ENCODE peak calls at places on chromosomes 1 and 21, in nine cellular contexts. J is cardiac muscle cell; F is CD8-positive, alpha-beta T cell; U is lower lobe of right lung; Y is neuronal stem cell; S is tibial nerve; G is fibroblast of lung; Q is colonic mucosa; M is sigmoid colon. L is an unnamed sample.

GRCh38 chr21:35232545-35233176 is 183.6 kb upstream of the RUNX1 start:
- DNase-seq in M (no peak), F (no peak), J (peak), S (no peak), Y (no peak), G (peak), U (no peak), Q (no peak), L (no peak)

GRCh38 chr1:204384636-204385354 is 25.1 kb upstream of the PLEKHA6 start:
- DNase-seq in S (no peak), G (peak), M (peak), F (no peak), Y (no peak), Q (no peak), U (no peak), J (peak), L (no peak)

GRCh38 chr1:2611034-2611501 is 21.7 kb downstream of the MMEL1 start:
- DNase-seq in Q (peak), U (peak), J (peak), M (peak), G (peak), F (no peak), Y (peak), S (no peak), L (no peak)

GRCh38 chr21:29641001-29641634 is 298.7 kb downstream of the GRIK1 start:
- DNase-seq in J (no peak), F (no peak), U (no peak), G (no peak), S (no peak), Y (no peak), Q (no peak), M (no peak), L (no peak)

GRCh38 chr1:8797230-8797629 is 20.2 kb downstream of the RERE start:
- DNase-seq in S (no peak), G (peak), Y (no peak), Q (no peak), U (no peak), F (no peak), J (peak), M (no peak), L (peak)

GRCh38 chr1:55235722-55236121 is 20.6 kb upstream of the USP24 start:
- DNase-seq in Y (no peak), Q (no peak), M (no peak), G (peak), U (no peak), S (no peak), J (peak), F (no peak), L (peak)

GRCh38 chr1:33122483-33123170 is 41.7 kb downstream of the AZIN2 start:
- DNase-seq in J (no peak), Q (no peak), U (no peak), F (no peak), M (no peak), Y (no peak), S (no peak), G (no peak), L (no peak)

GRCh38 chr1:101237229-101237837 is 514 bp downstream of the S1PR1 start:
- DNase-seq in G (peak), Q (no peak), Y (no peak), J (peak), U (no peak), M (no peak), F (peak), S (no peak), L (no peak)

GRCh38 chr1:238690415-238690814 is 696.0 kb upstream of the CHRM3 start:
- DNase-seq in S (no peak), G (peak), U (no peak), M (no peak), F (no peak), J (peak), Q (no peak), Y (no peak), L (no peak)

DNA sequence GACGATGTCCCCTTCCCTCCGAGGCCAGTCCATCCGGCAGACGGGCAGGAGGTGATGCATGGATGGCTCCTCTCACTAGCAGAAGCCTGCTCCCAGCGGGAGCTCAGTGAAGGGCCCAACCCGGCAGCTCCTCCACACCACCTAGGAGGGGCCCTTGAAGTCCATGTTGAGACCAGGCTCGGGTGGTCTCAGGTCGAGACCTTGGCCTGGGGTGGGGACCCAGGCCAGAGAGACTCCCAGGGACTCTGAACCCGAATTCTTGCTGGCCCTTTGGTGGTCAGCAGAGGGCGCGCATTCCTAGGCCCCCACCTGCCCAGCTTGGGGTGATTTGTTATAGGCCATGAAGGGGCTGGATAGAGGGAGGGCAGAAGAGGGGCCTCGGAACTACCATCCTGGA is 642 bp upstream of the NT5C1A start:
- DNase-seq in Q (no peak), M (no peak), S (no peak), F (peak), J (peak), U (no peak), G (no peak), Y (no peak), L (no peak)
- H3K27ac ChIP-seq in Q (no peak), M (no peak), S (no peak), F (no peak), J (no peak), U (no peak), G (no peak), Y (no peak), L (no peak)

GRCh38 chr1:46202975-46203737 is at the start of gene LURAP1:
- DNase-seq in G (peak), Q (peak), Y (peak), S (peak), F (peak), U (peak), M (peak), J (peak), L (no peak)
- H3K27ac ChIP-seq in G (peak), Q (peak), Y (no peak), S (peak), F (no peak), U (peak), M (peak), J (no peak), L (peak)

GRCh38 chr1:25556132-25556670 is 12.8 kb downstream of the LDLRAP1 start:
- DNase-seq in S (no peak), M (no peak), Y (no peak), G (no peak), J (no peak), F (no peak), Q (no peak), U (no peak), L (no peak)

GRCh38 chr1:25559031-25559430 is 15.6 kb downstream of the LDLRAP1 start:
- DNase-seq in M (no peak), J (no peak), F (no peak), U (no peak), S (no peak), G (no peak), Q (no peak), Y (no peak), L (no peak)

GRCh38 chr1:25555753-25556092 is 12.3 kb downstream of the LDLRAP1 start:
- DNase-seq in J (no peak), U (no peak), F (no peak), M (no peak), Q (no peak), G (no peak), Y (no peak), S (no peak), L (no peak)

GRCh38 chr1:25554886-25555752 is 11.7 kb downstream of the LDLRAP1 start:
- DNase-seq in Q (no peak), U (peak), S (no peak), F (no peak), M (no peak), Y (no peak), J (peak), G (no peak), L (no peak)

DNA sequence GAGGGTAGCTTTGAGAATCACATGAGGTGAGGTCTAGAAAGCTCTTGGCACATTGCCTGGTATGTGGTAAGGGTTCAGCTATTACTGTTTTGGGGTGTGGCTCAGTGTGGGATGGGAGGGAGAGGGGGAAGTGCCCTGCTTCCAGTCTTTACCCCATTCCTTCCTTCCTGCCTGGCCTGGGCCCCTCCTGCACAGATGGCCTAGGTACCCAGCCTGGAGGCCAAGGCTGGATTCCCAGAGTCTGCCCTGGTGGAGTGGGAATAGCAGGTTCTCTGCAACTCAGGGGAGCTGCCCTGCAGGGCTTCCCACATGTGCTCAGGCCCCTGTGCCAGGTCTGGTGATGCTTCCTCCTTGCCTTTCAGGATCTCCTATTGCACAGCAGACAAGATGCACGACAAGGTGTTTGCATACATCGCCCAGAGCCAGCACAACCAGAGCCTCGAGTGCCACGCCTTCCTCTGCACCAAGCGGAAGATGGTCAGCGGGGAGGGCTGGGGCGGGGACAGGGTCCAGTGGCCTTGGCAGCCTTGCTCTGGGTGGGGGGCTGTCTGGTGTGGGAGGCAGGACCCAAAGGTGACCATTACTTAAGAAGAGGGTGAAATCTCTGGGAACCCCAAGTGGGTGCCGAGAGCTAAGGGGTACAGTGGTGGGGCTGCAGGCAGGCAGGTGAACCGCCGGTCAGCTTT is 13.5 kb downstream of the LDLRAP1 start:
- DNase-seq in U (no peak), Q (peak), J (peak), M (no peak), G (peak), S (peak), Y (no peak), F (peak), L (peak)
- H3K27ac ChIP-seq in U (peak), Q (peak), J (no peak), M (no peak), G (no peak), S (no peak), Y (no peak), F (peak), L (peak)

GRCh38 chr1:193335797-193336428 is 149.5 kb upstream of the B3GALT2 start:
- DNase-seq in F (no peak), M (no peak), J (peak), Q (no peak), G (peak), Y (no peak), U (no peak), S (no peak), L (no peak)

GRCh38 chr1:193338194-193338593 is 151.8 kb upstream of the B3GALT2 start:
- DNase-seq in Y (no peak), U (no peak), F (no peak), J (peak), S (no peak), G (peak), M (no peak), Q (no peak), L (no peak)

DNA sequence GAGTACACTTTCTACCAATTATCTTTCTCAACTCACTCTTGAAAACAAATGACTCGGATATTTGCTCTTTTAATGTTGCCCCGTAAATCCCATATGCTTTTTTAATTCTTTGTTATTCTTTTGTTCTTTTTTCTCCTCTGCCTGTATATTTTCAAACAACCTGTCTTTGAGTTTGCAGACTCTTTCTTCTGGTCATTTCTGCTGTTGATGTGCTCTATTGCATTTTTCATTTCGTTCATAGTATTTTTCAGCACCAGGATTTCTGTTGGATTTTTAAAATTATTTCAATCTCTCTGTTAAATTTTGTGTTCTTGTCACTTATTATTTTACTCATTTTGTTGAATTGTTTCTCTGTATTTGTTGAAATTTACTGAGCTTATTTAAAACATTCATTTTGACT is 146.8 kb upstream of the B3GALT2 start:
- DNase-seq in Y (no peak), M (no peak), G (no peak), S (no peak), F (no peak), Q (no peak), U (no peak), J (no peak), L (no peak)
- H3K27ac ChIP-seq in Y (no peak), M (no peak), G (no peak), S (no peak), F (no peak), Q (no peak), U (no peak), J (no peak), L (no peak)

DNA sequence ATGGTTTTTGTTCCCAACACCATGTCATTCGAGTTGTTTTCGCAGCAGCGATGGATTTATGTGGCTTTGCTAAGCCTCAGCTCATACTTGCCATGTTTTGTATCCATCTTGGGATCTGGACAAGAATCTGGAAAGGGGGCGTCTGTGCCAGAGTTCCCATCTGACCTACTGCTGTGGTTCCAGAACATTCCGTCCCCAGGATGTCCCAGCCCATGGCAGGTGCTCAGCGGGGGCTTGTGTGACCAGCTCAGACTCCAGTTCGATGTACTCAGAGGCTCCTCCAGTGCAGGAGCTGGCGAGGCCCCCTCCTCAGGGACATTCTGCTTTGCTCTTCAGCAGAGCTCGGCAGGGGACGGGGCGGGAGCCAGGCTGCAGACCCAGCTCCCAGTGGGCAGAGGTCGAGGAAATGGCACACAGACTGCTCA is 24.0 kb upstream of the ADARB1 start:
- DNase-seq in Y (no peak), Q (no peak), S (no peak), M (no peak), F (no peak), U (no peak), J (no peak), G (peak), L (no peak)
- H3K27ac ChIP-seq in Y (no peak), Q (no peak), S (no peak), M (peak), F (no peak), U (peak), J (peak), G (peak), L (no peak)

GRCh38 chr1:50880373-50880772 is 79.7 kb downstream of the FAF1 start:
- DNase-seq in M (no peak), Q (no peak), S (no peak), G (no peak), Y (no peak), J (peak), F (no peak), U (no peak), L (no peak)
- H3K27ac ChIP-seq in M (no peak), Q (no peak), S (no peak), G (no peak), Y (no peak), J (no peak), F (no peak), U (no peak), L (no peak)